ENCODE peak calls at places on chromosomes 3 and 15, in four cellular contexts. X is BJ, E is neural crest cell, V is GM13977. C is an unnamed sample.

GRCh38 chr3:189132125-189132744 is 39.5 kb upstream of the TPRG1 start:
- DNase-seq in E (no peak), V (peak), X (peak), C (peak)

GRCh38 chr15:65278480-65278879 is 8.2 kb downstream of the PARP16 start:
- DNase-seq in X (no peak), V (no peak), E (no peak), C (no peak)

GRCh38 chr3:177944228-177944661 is 592.0 kb upstream of the KCNMB2 start:
- DNase-seq in E (no peak), V (no peak), X (no peak), C (no peak)

GRCh38 chr15:57079907-57080750 is 161.7 kb downstream of the TCF12 start:
- DNase-seq in V (no peak), E (no peak), X (no peak), C (peak)

GRCh38 chr3:189430166-189430565 is 201.0 kb upstream of the TP63 start:
- DNase-seq in E (no peak), X (no peak), V (no peak), C (no peak)

GRCh38 chr3:86547697-86548096 is 443.3 kb downstream of the VGLL3 start:
- DNase-seq in X (no peak), V (no peak), E (no peak), C (no peak)

GRCh38 chr3:27253831-27254230 is 115.4 kb downstream of the NEK10 start:
- DNase-seq in V (peak), X (no peak), E (peak), C (peak)

GRCh38 chr15:65306551-65306950 is 2.1 kb downstream of the RNU5B-1 start:
- DNase-seq in X (no peak), V (no peak), E (no peak), C (no peak)

GRCh38 chr3:165206454-165207266 is 10.5 kb upstream of the SLITRK3 start:
- DNase-seq in V (peak), E (peak), X (peak), C (peak)

GRCh38 chr3:165212580-165212979 is 16.4 kb upstream of the SLITRK3 start:
- DNase-seq in V (no peak), E (no peak), X (no peak), C (no peak)

GRCh38 chr3:165211749-165212148 is 15.6 kb upstream of the SLITRK3 start:
- DNase-seq in E (no peak), X (no peak), V (no peak), C (no peak)

GRCh38 chr3:165210727-165211126 is 14.5 kb upstream of the SLITRK3 start:
- DNase-seq in E (no peak), X (no peak), V (no peak), C (no peak)

DNA sequence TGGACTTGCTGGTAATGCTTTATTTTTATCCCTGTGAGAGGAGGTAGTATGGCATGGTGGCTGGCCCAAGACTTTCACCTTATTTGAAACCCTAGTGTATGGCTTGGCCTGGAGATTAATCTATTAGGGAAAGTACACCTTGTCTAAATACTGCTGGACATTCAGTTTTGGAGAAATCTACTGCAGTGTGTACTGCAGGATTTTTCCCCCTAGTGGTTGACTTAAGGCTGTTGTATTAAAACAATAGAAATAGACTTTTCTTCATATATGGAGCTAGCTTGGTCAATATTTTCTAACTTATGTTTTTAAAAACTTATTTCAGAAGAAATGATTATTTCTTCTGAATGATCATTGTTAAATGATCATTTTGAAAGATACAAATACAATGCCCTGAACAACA is 13.9 kb upstream of the SLITRK3 start:
- DNase-seq in X (no peak), E (no peak), V (no peak), C (no peak)
- TF ChIP-seq CTCF in X (no peak), E (peak), V (no peak), C (no peak)

DNA sequence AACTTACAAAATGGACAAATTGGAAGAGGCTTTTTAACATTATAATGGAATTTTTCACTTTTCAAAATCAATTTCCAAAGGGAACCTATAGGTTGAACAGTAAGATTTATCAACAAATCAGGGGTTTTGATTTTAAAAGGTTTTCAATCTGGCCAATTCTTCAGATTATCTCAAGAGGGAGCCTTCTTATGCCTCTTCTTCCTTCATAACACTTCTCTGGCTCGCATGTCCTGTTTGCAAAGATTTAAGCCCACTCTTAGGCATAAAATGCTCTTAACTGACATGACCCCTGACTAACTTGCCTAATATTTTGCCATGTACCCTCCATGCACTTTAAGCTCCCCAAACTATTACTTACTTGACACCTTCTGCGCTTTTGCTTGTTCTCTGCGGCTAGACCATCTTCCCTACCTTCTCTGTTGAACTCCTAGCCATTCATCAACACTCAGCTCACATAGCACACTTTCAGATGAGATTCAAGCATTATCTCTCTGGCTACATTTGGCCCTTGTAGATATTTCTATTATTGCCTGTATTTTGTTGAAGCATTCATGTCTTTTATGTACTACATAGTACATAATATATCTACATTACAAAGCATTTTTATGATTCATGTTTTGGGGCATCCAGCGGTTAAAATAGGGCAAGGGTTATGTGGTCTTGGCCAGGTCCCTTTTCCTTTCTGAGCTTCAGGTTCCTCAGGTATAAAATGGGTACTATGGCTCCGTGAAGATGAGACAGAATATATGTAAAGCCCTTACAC is 1.0 kb upstream of the ARIH1 start:
- DNase-seq in E (no peak), X (no peak), V (no peak), C (no peak)
- TF ChIP-seq CTCF in E (peak), X (peak), V (peak), C (no peak)

DNA sequence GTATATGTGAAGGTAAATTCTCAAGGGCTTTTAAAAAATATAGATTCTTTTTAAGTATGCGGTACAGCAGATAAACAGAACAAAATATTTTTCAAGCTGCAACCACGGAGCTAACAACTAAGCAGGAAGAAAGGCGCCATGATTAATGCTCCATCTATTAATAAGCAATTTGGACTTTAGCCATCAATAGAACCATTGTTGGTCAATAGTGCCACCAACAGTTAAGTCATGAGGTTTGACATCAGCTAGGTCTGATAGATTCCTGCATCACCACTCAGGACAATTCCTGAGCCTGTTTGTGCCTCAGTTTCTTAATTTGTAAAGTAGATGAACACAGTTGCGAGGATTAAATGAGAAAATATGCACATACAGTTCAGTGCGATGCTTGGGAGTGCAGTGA is 65.1 kb upstream of the FAM3D start:
- DNase-seq in X (no peak), V (no peak), E (no peak), C (no peak)
- TF ChIP-seq CTCF in X (no peak), V (peak), E (no peak), C (no peak)

GRCh38 chr3:37310666-37311050 is 136.3 kb upstream of the LRRFIP2 start:
- DNase-seq in E (no peak), V (no peak), X (no peak), C (no peak)

GRCh38 chr3:37307321-37307720 is 132.9 kb upstream of the LRRFIP2 start:
- DNase-seq in E (no peak), X (no peak), V (no peak), C (no peak)

GRCh38 chr3:37309945-37310665 is 135.7 kb upstream of the LRRFIP2 start:
- DNase-seq in X (no peak), E (no peak), V (no peak), C (no peak)

DNA sequence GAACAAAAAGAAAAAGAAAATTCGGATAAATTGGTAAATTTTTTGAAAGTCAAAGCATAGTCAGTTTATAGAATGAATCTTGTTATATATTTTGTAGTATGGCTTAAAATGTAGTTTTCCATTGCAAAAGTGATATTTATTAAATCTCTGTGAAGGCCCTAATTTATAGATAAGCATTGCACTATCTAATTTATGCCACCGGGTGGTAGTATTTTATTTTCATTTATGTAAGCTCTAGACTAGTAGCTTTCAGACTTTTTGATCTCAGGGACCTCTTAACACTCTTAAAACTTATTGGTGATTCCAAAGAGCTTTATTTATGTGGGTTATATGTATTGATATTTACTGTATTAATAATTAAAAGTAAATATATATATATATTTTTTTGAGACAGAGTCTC is 133.9 kb upstream of the LRRFIP2 start:
- DNase-seq in E (no peak), X (no peak), V (peak), C (peak)
- TF ChIP-seq CTCF in E (peak), X (peak), V (peak), C (no peak)

GRCh38 chr15:40323239-40323952 is at the start of gene INAFM2:
- DNase-seq in E (peak), V (peak), X (peak), C (peak)
- TF ChIP-seq CTCF in E (peak), V (peak), X (peak), C (no peak)

GRCh38 chr3:195312714-195313113 is 41.8 kb upstream of the XXYLT1 start:
- DNase-seq in V (no peak), E (no peak), X (no peak), C (no peak)
- TF ChIP-seq CTCF in V (no peak), E (no peak), X (no peak), C (no peak)

GRCh38 chr3:102200560-102200959 is 234.3 kb upstream of the ZPLD1 start:
- DNase-seq in X (no peak), V (no peak), E (no peak), C (no peak)
- TF ChIP-seq CTCF in X (no peak), V (no peak), E (no peak), C (no peak)

C was measured in GM20000.